ENCODE peak calls at places on chromosomes 1 and 21, in eight cellular contexts. I is NCI-H1092; O is Calu3; Z is mesothelial cell of epicardium; C is sigmoid colon; Q is central memory CD8-positive, alpha-beta T cell; N is activated naive CD4-positive, alpha-beta T cell treated with Interleukin-2 at 50 U/mL for 16 hours; S is T1000. P is an unnamed sample.
A peak's percentile ranks its signal among the peaks of the same experiment; 100 is the strongest.

GRCh38 chr21:40166291-40166843 is 299.1 kb downstream of the PCP4 start:
- DNase-seq in I (no peak), O (no peak), Z (no peak), C (no peak), Q (no peak), N (no peak), S (no peak), P (no peak)

GRCh38 chr21:31130821-31131220 is 92.5 kb upstream of the KRTAP19-8 start:
- DNase-seq in I (no peak), O (no peak), Z (no peak), C (no peak), Q (no peak), N (no peak), S (no peak), P (no peak)

GRCh38 chr1:232718928-232719927 is 86.0 kb upstream of the MAP10 start:
- DNase-seq in I (no peak), O (no peak), Z (no peak), C (no peak), Q (no peak), N (no peak), S (no peak), P (no peak)

GRCh38 chr1:63892632-63893395 is 119.0 kb downstream of the ROR1 start:
- DNase-seq in I (peak; percentile 41), O (peak; percentile 29), Z (no peak), C (peak; percentile 81), Q (no peak), N (no peak), S (no peak), P (no peak)

GRCh38 chr21:36747815-36748381 is 49.0 kb downstream of the SIM2 start:
- DNase-seq in I (peak; percentile 76), O (peak; percentile 75), Z (peak; percentile 82), C (no peak), Q (no peak), N (peak; percentile 40), S (no peak), P (peak; percentile 97)

GRCh38 chr1:75083848-75084514 is 50.2 kb upstream of the LHX8 start:
- DNase-seq in I (no peak), O (no peak), Z (no peak), C (no peak), Q (no peak), N (no peak), S (peak; percentile 9), P (no peak)

GRCh38 chr1:235024706-235025421 is 103.8 kb downstream of the TOMM20 start:
- DNase-seq in I (no peak), O (no peak), Z (no peak), C (peak; percentile 28), Q (no peak), N (no peak), S (no peak), P (no peak)

GRCh38 chr1:206469411-206469932 is 804 bp upstream of the IKBKE start:
- DNase-seq in I (no peak), O (peak; percentile 75), Z (no peak), C (no peak), Q (no peak), N (peak; percentile 47), S (no peak), P (no peak)

GRCh38 chr1:194347184-194347583 is 1160.8 kb upstream of the B3GALT2 start:
- DNase-seq in I (no peak), O (no peak), Z (no peak), C (no peak), Q (no peak), N (no peak), S (no peak), P (no peak)

GRCh38 chr1:20100632-20101355 is 18.5 kb downstream of the PLA2G2D start:
- DNase-seq in I (peak; percentile 25), O (peak; percentile 58), Z (peak; percentile 49), C (peak; percentile 70), Q (no peak), N (peak; percentile 27), S (no peak), P (peak; percentile 39)

GRCh38 chr21:44686843-44687561 is 5.0 kb upstream of the KRTAP12-1 start:
- DNase-seq in I (no peak), O (no peak), Z (peak; percentile 28), C (no peak), Q (no peak), N (no peak), S (no peak), P (no peak)

GRCh38 chr21:44983421-44984206 is 43.8 kb downstream of the SLX9 start:
- DNase-seq in I (no peak), O (no peak), Z (no peak), C (peak; percentile 56), Q (no peak), N (no peak), S (no peak), P (no peak)

GRCh38 chr1:30798389-30798951 is 40.9 kb upstream of the LAPTM5 start:
- DNase-seq in I (no peak), O (peak; percentile 20), Z (no peak), C (no peak), Q (no peak), N (no peak), S (no peak), P (no peak)

GRCh38 chr1:3018051-3018471 is 3.2 kb upstream of the ACTRT2 start:
- DNase-seq in I (no peak), O (no peak), Z (no peak), C (peak; percentile 48), Q (no peak), N (no peak), S (no peak), P (no peak)

GRCh38 chr1:87399701-87400100 is 71.0 kb downstream of the LMO4 start:
- DNase-seq in I (no peak), O (peak; percentile 37), Z (no peak), C (no peak), Q (no peak), N (no peak), S (no peak), P (no peak)

GRCh38 chr1:59776960-59777852 is 37.5 kb upstream of the HOOK1 start:
- DNase-seq in I (no peak), O (no peak), Z (no peak), C (no peak), Q (no peak), N (no peak), S (no peak), P (no peak)

GRCh38 chr1:29901618-29902017 is 665.3 kb downstream of the PTPRU start:
- DNase-seq in I (no peak), O (no peak), Z (no peak), C (no peak), Q (no peak), N (no peak), S (no peak), P (no peak)

GRCh38 chr1:236844499-236845271 is 49.6 kb downstream of the MTR start:
- DNase-seq in I (no peak), O (no peak), Z (no peak), C (no peak), Q (no peak), N (no peak), S (no peak), P (no peak)

GRCh38 chr1:189499736-189500135 is 977.9 kb downstream of the BRINP3 start:
- DNase-seq in I (no peak), O (peak; percentile 29), Z (no peak), C (no peak), Q (no peak), N (no peak), S (no peak), P (no peak)

GRCh38 chr1:230054092-230054749 is 12.8 kb upstream of the GALNT2 start:
- DNase-seq in I (no peak), O (no peak), Z (no peak), C (no peak), Q (no peak), N (no peak), S (no peak), P (no peak)

GRCh38 chr1:208834346-208835081 is 590.3 kb upstream of the PLXNA2 start:
- DNase-seq in I (peak; percentile 82), O (no peak), Z (peak; percentile 47), C (no peak), Q (no peak), N (no peak), S (no peak), P (no peak)

GRCh38 chr1:235624751-235625192 is 24.8 kb downstream of the GNG4 start:
- DNase-seq in I (no peak), O (no peak), Z (no peak), C (no peak), Q (no peak), N (no peak), S (no peak), P (no peak)

GRCh38 chr1:206804156-206804737 is 32.0 kb upstream of the IL10 start:
- DNase-seq in I (no peak), O (no peak), Z (no peak), C (no peak), Q (no peak), N (no peak), S (no peak), P (no peak)

GRCh38 chr1:77655431-77655974 is 27.0 kb downstream of the ZZZ3 start:
- DNase-seq in I (peak; percentile 42), O (no peak), Z (no peak), C (no peak), Q (no peak), N (no peak), S (no peak), P (no peak)

GRCh38 chr1:179917601-179918429 is 35.7 kb downstream of the TOR1AIP1 start:
- DNase-seq in I (no peak), O (no peak), Z (no peak), C (no peak), Q (no peak), N (no peak), S (no peak), P (no peak)

GRCh38 chr1:103162360-103162759 is 54.0 kb upstream of the COL11A1 start:
- DNase-seq in I (no peak), O (no peak), Z (no peak), C (no peak), Q (no peak), N (no peak), S (no peak), P (no peak)

GRCh38 chr1:221993444-221993948 is 251.6 kb upstream of the DUSP10 start:
- DNase-seq in I (no peak), O (no peak), Z (no peak), C (no peak), Q (no peak), N (no peak), S (no peak), P (no peak)

GRCh38 chr1:154833841-154834240 is 36.2 kb downstream of the KCNN3 start:
- DNase-seq in I (no peak), O (no peak), Z (no peak), C (no peak), Q (no peak), N (no peak), S (no peak), P (no peak)

GRCh38 chr1:89952021-89952995 is 42.6 kb upstream of the ZNF326 start:
- DNase-seq in I (no peak), O (no peak), Z (no peak), C (no peak), Q (no peak), N (no peak), S (no peak), P (no peak)

GRCh38 chr21:23578027-23578426 is 2029.3 kb downstream of the MRPL39 start:
- DNase-seq in I (no peak), O (no peak), Z (no peak), C (no peak), Q (no peak), N (no peak), S (no peak), P (no peak)

GRCh38 chr1:217059401-217059800 is 336.2 kb upstream of the ESRRG start:
- DNase-seq in I (no peak), O (no peak), Z (no peak), C (no peak), Q (no peak), N (no peak), S (no peak), P (no peak)

GRCh38 chr1:35386954-35387353 is 118.4 kb downstream of the ZMYM4 start:
- DNase-seq in I (no peak), O (no peak), Z (no peak), C (no peak), Q (no peak), N (no peak), S (no peak), P (no peak)

GRCh38 chr21:14075346-14076142 is 135.2 kb downstream of the LIPI start:
- DNase-seq in I (no peak), O (no peak), Z (no peak), C (peak; percentile 55), Q (no peak), N (no peak), S (no peak), P (no peak)

GRCh38 chr1:205129447-205130029 is 7.8 kb upstream of the RBBP5 start:
- DNase-seq in I (no peak), O (no peak), Z (no peak), C (no peak), Q (no peak), N (no peak), S (no peak), P (no peak)